ENCODE peak calls at places on chromosomes 6 and 20, in nine cellular contexts. W, V, J, K, Z, E, N, R and L are unnamed samples. For H3K4me1, the result is how much of the 10 kb centered on the place peaks cover.

GRCh38 chr6:125197795-125198269 is 44.3 kb downstream of the TPD52L1 start:
- DNase-seq in N (no peak), Z (peak), W (no peak), E (peak), J (peak), V (no peak), K (peak), R (peak), L (no peak)

GRCh38 chr6:132198896-132199295 is 202.4 kb downstream of the MOXD1 start:
- DNase-seq in E (no peak), V (no peak), K (no peak), W (no peak), R (no peak), Z (no peak), N (no peak), J (no peak), L (no peak)

GRCh38 chr6:7726416-7727149 is 684 bp downstream of the BMP6 start:
- DNase-seq in E (peak), W (peak), N (peak), J (peak), K (no peak), Z (peak), V (no peak), R (no peak), L (no peak)

GRCh38 chr6:72048080-72048479 is 161.7 kb downstream of the RIMS1 start:
- DNase-seq in Z (no peak), J (no peak), K (no peak), W (no peak), N (no peak), E (no peak), R (no peak), V (no peak), L (no peak)

GRCh38 chr6:62367601-62368000 is 81.6 kb upstream of the KHDRBS2 start:
- DNase-seq in K (no peak), W (no peak), R (no peak), V (no peak), N (peak), Z (no peak), E (no peak), J (no peak), L (no peak)

GRCh38 chr6:71489736-71490135 is 201.1 kb downstream of the OGFRL1 start:
- DNase-seq in K (no peak), V (no peak), J (peak), N (no peak), Z (peak), W (no peak), E (peak), R (no peak), L (no peak)

GRCh38 chr6:87151471-87151785 is 3.9 kb upstream of the ZNF292 start:
- DNase-seq in N (no peak), R (no peak), W (no peak), V (no peak), E (no peak), J (no peak), K (no peak), Z (no peak), L (no peak)

GRCh38 chr20:32681175-32682084 is 7.7 kb upstream of the C20orf203 start:
- DNase-seq in J (no peak), Z (peak), V (no peak), N (peak), W (no peak), R (no peak), E (peak), K (no peak), L (no peak)

GRCh38 chr6:96814581-96814980 is 22.7 kb downstream of the GPR63 start:
- DNase-seq in J (no peak), Z (peak), N (no peak), R (no peak), V (no peak), E (no peak), K (no peak), W (no peak), L (no peak)

GRCh38 chr6:140850438-140850837 is 1282.3 kb upstream of the GJE1 start:
- DNase-seq in V (no peak), E (no peak), K (no peak), W (no peak), Z (peak), R (no peak), N (no peak), J (no peak), L (no peak)

GRCh38 chr6:9140181-9140580 is 704.8 kb upstream of the SLC35B3 start:
- DNase-seq in E (no peak), W (peak), V (no peak), K (no peak), R (no peak), N (no peak), Z (no peak), J (no peak), L (no peak)

GRCh38 chr6:122956376-122956775 is 39.7 kb upstream of the CLVS2 start:
- DNase-seq in V (no peak), Z (no peak), N (no peak), J (no peak), E (peak), W (peak), K (no peak), R (no peak), L (no peak)

GRCh38 chr6:153031335-153031955 is 28.9 kb upstream of the MTRF1L start:
- DNase-seq in R (no peak), V (no peak), E (peak), K (no peak), W (no peak), Z (no peak), J (peak), N (no peak), L (no peak)

GRCh38 chr20:58722877-58723627 is 30.5 kb downstream of the NPEPL1 start:
- DNase-seq in N (no peak), R (no peak), V (no peak), W (peak), J (no peak), E (no peak), K (no peak), Z (no peak), L (no peak)

GRCh38 chr20:57229490-57229889 is 37.0 kb downstream of the BMP7 start:
- DNase-seq in K (no peak), W (no peak), J (no peak), N (no peak), Z (no peak), E (peak), V (no peak), R (no peak), L (no peak)

GRCh38 chr20:31788578-31788977 is 30.6 kb upstream of the MYLK2 start:
- DNase-seq in E (peak), Z (no peak), W (no peak), J (peak), N (no peak), K (no peak), V (no peak), R (no peak), L (no peak)

GRCh38 chr20:45450097-45450818 is 19.3 kb upstream of the WFDC2 start:
- DNase-seq in N (peak), R (no peak), J (peak), E (peak), V (no peak), Z (peak), K (no peak), W (no peak), L (no peak)

GRCh38 chr6:139398658-139399057 is 24.2 kb upstream of the CITED2 start:
- DNase-seq in K (no peak), V (no peak), E (no peak), N (no peak), W (no peak), Z (no peak), J (no peak), R (no peak), L (no peak)

GRCh38 chr6:100057941-100058340 is 63.9 kb upstream of the MCHR2 start:
- DNase-seq in Z (no peak), E (no peak), J (no peak), K (no peak), W (no peak), N (no peak), R (no peak), V (no peak), L (no peak)

GRCh38 chr6:40912158-40912946 is 126.7 kb downstream of the UNC5CL start:
- DNase-seq in Z (peak), N (peak), K (peak), W (no peak), J (peak), R (no peak), V (no peak), E (peak), L (no peak)

GRCh38 chr20:35281506-35282101 is 3.0 kb downstream of the EIF6 start:
- DNase-seq in E (no peak), J (no peak), Z (no peak), K (no peak), N (no peak), W (no peak), V (no peak), R (no peak), L (no peak)

GRCh38 chr6:108383967-108384366 is 89.1 kb downstream of the AFG1L start:
- DNase-seq in R (no peak), J (no peak), E (no peak), N (no peak), W (no peak), Z (no peak), K (no peak), V (no peak), L (no peak)

GRCh38 chr6:144087789-144088426 is 7.5 kb downstream of the SF3B5 start:
- DNase-seq in W (no peak), V (no peak), J (no peak), R (no peak), Z (no peak), N (peak), K (no peak), E (peak), L (no peak)

GRCh38 chr6:31970604-31971271 is 1.2 kb downstream of the DXO start:
- DNase-seq in E (no peak), W (peak), V (no peak), R (no peak), N (no peak), Z (no peak), J (no peak), K (no peak), L (no peak)

GRCh38 chr6:25089442-25089841 is 153.7 kb upstream of the RIPOR2 start:
- DNase-seq in W (no peak), R (no peak), E (no peak), K (no peak), Z (peak), V (no peak), J (no peak), N (no peak), L (no peak)

GRCh38 chr6:28597924-28598323 is 72.2 kb downstream of the GPX5 start:
- DNase-seq in R (no peak), J (peak), N (no peak), V (no peak), K (no peak), W (no peak), Z (no peak), E (peak), L (no peak)

GRCh38 chr20:19886666-19887288 is 128.7 kb downstream of the RIN2 start:
- DNase-seq in J (peak), K (no peak), Z (no peak), R (no peak), V (no peak), E (peak), W (no peak), N (no peak), L (no peak)

GRCh38 chr6:135104199-135104598 is 49.6 kb upstream of the HBS1L start:
- DNase-seq in R (no peak), K (no peak), Z (no peak), W (no peak), E (no peak), J (no peak), V (no peak), N (no peak), L (no peak)

GRCh38 chr20:24963672-24964517 is 14.8 kb downstream of the CST7 start:
- DNase-seq in E (no peak), K (no peak), W (no peak), Z (no peak), J (no peak), V (no peak), R (no peak), N (no peak), L (no peak)

GRCh38 chr20:48623176-48623905 is 204.5 kb downstream of the PREX1 start:
- DNase-seq in R (no peak), K (no peak), E (peak), Z (no peak), J (no peak), N (no peak), V (no peak), W (peak), L (no peak)

GRCh38 chr6:149060985-149061760 is 256.3 kb upstream of the TAB2 start:
- DNase-seq in N (no peak), Z (peak), K (no peak), V (no peak), W (no peak), R (no peak), J (no peak), E (no peak), L (no peak)

GRCh38 chr20:58692579-58693225 is at the start of gene NPEPL1:
- DNase-seq in K (peak), V (peak), N (peak), R (no peak), E (peak), Z (peak), J (peak), W (peak), L (peak)

GRCh38 chr6:130298258-130298657 is 67.6 kb upstream of the TMEM200A start:
- DNase-seq in W (no peak), J (no peak), V (no peak), K (no peak), N (no peak), E (no peak), Z (no peak), R (no peak), L (no peak)

DNA sequence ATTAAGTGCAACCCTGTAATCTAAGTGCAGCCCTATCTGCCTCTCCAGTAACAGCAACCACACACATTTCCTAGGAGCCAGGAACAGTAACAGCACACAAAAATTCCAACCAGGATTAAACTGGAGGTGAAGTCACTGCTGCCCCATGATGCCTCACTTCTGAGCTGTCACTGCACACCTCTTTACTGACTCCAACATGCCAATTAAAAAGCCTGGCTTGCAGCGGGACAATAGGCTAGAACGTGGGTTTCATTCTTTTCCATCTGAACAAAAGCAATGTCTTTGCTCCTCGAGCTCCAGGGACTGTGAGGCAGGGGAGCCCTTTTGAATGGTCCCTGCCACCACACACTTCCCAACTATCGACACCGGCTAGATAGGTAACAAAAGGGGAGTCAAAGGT is 262.8 kb downstream of the CD83 start:
- DNase-seq in J (no peak), E (peak), V (no peak), Z (no peak), R (no peak), W (no peak), N (no peak), K (no peak), L (no peak)
- H3K4me1 ChIP-seq in J (under half), E (under half), V (under half), Z (under half), R (under half), W (under half), N (under half), K (under half), L (under half)

DNA sequence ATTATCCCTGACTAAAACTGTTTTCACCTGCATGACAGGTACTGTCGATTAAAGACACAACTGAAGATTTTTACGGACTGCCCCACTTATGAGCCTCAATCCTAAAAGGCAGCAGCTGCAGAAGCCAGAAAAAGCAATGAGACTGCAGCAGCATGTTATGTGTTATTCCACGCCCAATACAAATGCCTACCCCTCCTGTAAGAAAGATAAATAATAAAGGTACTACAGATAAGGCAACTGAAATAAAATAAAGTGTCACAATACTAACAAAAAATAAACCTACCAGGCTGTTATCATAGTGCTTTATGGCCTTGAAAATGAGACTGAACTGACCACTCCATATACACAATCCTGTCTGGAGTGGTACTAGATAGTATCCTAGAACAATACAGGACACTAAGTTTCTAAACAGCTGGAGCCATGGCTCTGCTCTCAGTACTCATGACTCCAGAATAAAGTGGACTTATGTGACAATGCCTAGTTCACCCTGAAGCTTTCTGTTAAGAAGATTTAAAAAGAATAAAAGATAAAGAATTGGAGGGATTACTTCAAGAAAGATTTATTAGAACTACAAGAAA is 9.5 kb downstream of the BCLAF1 start:
- DNase-seq in V (no peak), K (no peak), W (no peak), E (no peak), R (no peak), N (no peak), Z (no peak), J (no peak), L (no peak)
- H3K4me1 ChIP-seq in V (half or more), K (under half), W (half or more), E (under half), R (half or more), N (under half), Z (under half), J (under half), L (half or more)

GRCh38 chr20:50141018-50141675 is 12.4 kb downstream of the PEDS1 start:
- DNase-seq in N (no peak), K (no peak), Z (no peak), W (no peak), E (no peak), J (no peak), V (no peak), R (no peak), L (no peak)
- H3K4me1 ChIP-seq in N (under half), K (under half), Z (under half), W (half or more), E (under half), J (half or more), V (under half), R (under half), L (under half)

GRCh38 chr6:42020967-42021366 is 29.4 kb upstream of the TAF8 start:
- DNase-seq in N (no peak), K (no peak), J (no peak), Z (no peak), R (no peak), E (no peak), V (no peak), W (no peak), L (no peak)
- H3K4me1 ChIP-seq in N (under half), K (under half), J (under half), Z (under half), R (under half), E (under half), V (half or more), W (under half), L (half or more)

GRCh38 chr20:41023549-41023948 is 5.1 kb upstream of the TOP1 start:
- DNase-seq in Z (no peak), J (no peak), V (no peak), K (no peak), W (no peak), N (no peak), R (no peak), E (peak), L (no peak)
- H3K4me1 ChIP-seq in Z (under half), J (under half), V (under half), K (under half), W (under half), N (under half), R (under half), E (under half), L (under half)

GRCh38 chr6:10513544-10513943 is 7.6 kb upstream of the GCNT2 start:
- DNase-seq in K (no peak), W (no peak), V (no peak), Z (no peak), R (no peak), E (no peak), N (no peak), J (no peak), L (no peak)

GRCh38 chr6:10511477-10511876 is 9.7 kb upstream of the GCNT2 start:
- DNase-seq in E (no peak), Z (peak), R (no peak), N (no peak), K (no peak), W (no peak), V (no peak), J (no peak), L (no peak)

GRCh38 chr6:10510592-10511367 is 10.4 kb upstream of the GCNT2 start:
- DNase-seq in Z (peak), R (peak), N (peak), K (no peak), J (peak), V (no peak), W (peak), E (peak), L (peak)

GRCh38 chr6:10516953-10517352 is 4.2 kb upstream of the GCNT2 start:
- DNase-seq in K (no peak), Z (no peak), V (no peak), W (no peak), E (no peak), J (no peak), R (no peak), N (no peak), L (no peak)

DNA sequence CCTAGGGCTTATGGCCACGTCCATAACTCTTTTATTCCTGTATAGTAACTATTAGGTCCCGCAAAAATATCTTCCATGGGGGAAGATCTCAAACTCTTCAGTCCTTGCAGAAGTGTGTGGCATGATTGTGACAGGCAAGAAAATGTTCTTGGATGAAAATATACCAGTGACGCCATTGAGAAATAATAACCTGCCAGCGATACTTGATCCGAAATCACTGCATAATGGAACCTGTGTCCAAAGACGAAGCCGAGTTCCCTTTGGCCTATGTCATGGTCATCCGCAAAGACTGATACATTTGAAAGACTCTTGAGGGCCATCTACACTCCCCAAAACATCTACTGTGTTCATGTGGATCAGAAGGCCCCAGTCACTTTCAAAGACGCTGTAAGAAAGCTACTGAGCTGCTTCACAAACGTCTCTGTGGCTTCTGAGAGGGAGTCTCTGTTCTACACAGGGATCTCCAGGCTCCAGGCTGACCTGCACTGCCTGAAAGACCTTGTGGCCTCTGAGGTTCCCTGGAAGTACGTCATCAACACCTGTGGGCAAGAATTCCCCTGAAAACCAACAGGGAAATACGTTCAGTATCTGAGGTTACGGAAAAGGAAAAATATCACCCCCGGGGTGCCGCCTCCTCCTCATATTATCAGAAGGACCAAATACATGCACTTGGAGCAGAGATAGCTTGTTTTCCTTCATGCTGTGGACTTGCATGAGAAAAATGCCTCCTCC is 6.9 kb upstream of the GCNT2 start:
- DNase-seq in J (no peak), N (no peak), E (no peak), Z (no peak), K (no peak), V (no peak), R (no peak), W (no peak), L (no peak)
- H3K4me1 ChIP-seq in J (under half), N (under half), E (under half), Z (under half), K (under half), V (under half), R (under half), W (under half), L (under half)

DNA sequence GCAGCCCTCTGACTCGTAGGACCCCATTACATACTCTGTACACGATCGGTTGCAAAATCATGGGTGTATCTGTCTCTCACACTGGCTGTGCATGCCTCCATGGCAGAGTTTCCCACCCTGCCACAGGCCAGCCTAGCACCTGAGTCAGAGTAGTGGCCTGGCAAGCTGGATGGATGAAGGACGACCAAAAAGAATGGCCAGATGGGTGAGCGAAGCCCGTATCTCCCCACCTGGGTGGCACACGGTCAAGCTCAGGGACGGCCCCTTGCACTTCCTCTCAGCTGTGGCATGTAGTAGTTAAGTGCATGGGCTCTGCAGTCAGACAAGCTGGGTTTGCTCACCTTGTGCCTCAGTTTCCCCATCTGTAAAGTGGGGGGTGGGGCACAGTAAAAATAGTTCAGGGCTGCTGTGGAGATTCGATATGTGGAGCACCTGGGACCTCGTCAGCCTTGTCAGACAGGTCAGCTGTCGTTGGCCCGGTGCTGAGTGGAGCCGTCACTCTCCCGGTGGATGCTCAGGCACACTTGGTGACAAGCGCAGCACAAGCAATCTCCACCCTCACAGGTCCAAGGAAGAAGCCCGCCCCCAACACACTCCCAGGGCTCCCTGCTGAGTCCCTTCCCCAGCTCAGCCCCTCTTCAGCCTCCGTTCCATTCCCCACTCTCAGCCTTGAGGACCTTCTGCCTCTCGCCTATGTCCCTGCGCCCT is 12.6 kb downstream of the CPNE5 start:
- DNase-seq in V (no peak), K (no peak), R (no peak), J (no peak), E (no peak), W (no peak), N (no peak), Z (no peak), L (no peak)
- H3K4me1 ChIP-seq in V (under half), K (under half), R (under half), J (under half), E (under half), W (under half), N (under half), Z (under half), L (under half)

GRCh38 chr20:62549499-62550086 is 73.8 kb upstream of the GATA5 start:
- DNase-seq in V (no peak), W (no peak), J (no peak), N (no peak), Z (no peak), R (no peak), E (no peak), K (no peak), L (no peak)
- H3K4me1 ChIP-seq in V (under half), W (under half), J (under half), N (under half), Z (under half), R (under half), E (under half), K (under half), L (under half)